ENCODE peak calls at places on chromosomes 13 and 19, in ten cellular contexts. F is anterior cingulate cortex; P is NCI-H2081; M is T-helper 1 cell; E is neural crest cell; I is posterior cingulate gyrus; W is ELF-1; J is globus pallidus; R is kidney epithelial cell; U is stimulated activated CD4-positive, alpha-beta T cell treated with anti-CD3 and anti-CD28 coated beads, Interleukin-12 subunit alpha, Interleukin-12 subunit beta, amount 100 ng/mL, for 4 hours. N is an unnamed sample.

GRCh38 chr19:51124216-51124615 is 490 bp upstream of the SIGLEC9 start:
- DNase-seq in E (no peak), W (no peak), J (no peak), M (no peak), I (no peak), U (no peak), P (no peak), R (no peak), F (no peak), N (no peak)

GRCh38 chr13:82305588-82305987 is 1576.7 kb downstream of the SLITRK1 start:
- DNase-seq in F (no peak), W (no peak), M (no peak), U (no peak), P (no peak), R (no peak), I (no peak), E (no peak), J (no peak), N (no peak)

GRCh38 chr13:110410000-110410399 is 102.9 kb downstream of the COL4A2 start:
- DNase-seq in J (no peak), F (no peak), W (no peak), I (no peak), P (no peak), E (no peak), U (no peak), R (no peak), M (no peak), N (no peak)

GRCh38 chr19:10505583-10506229 is 2.5 kb upstream of the KEAP1 start:
- DNase-seq in F (no peak), P (no peak), I (peak), J (no peak), U (peak), W (peak), E (peak), R (no peak), M (peak), N (peak)

GRCh38 chr19:12657966-12658365 is 8.6 kb downstream of the MAN2B1 start:
- DNase-seq in M (no peak), I (no peak), R (no peak), P (no peak), U (no peak), F (no peak), E (no peak), J (no peak), W (no peak), N (no peak)

GRCh38 chr13:65064967-65065366 is 2165.2 kb downstream of the PCDH9 start:
- DNase-seq in E (no peak), F (no peak), U (no peak), J (no peak), W (no peak), R (no peak), P (no peak), I (no peak), M (no peak), N (no peak)

GRCh38 chr13:95643814-95644598 is 500 bp downstream of the DZIP1 start:
- DNase-seq in U (no peak), R (no peak), I (peak), W (no peak), M (no peak), E (peak), P (peak), J (no peak), F (peak), N (no peak)

GRCh38 chr13:38166121-38166520 is 183.5 kb upstream of the UFM1 start:
- DNase-seq in U (no peak), P (no peak), R (peak), W (no peak), F (no peak), M (no peak), E (no peak), I (no peak), J (no peak), N (no peak)

GRCh38 chr13:102555914-102556553 is 40.8 kb upstream of the TPP2 start:
- DNase-seq in R (peak), J (peak), W (peak), E (peak), M (no peak), U (no peak), I (no peak), F (no peak), P (peak), N (no peak)

GRCh38 chr19:55189424-55189823 is 9.3 kb upstream of the SYT5 start:
- DNase-seq in W (peak), I (peak), M (no peak), U (no peak), P (no peak), R (peak), J (no peak), F (peak), E (no peak), N (no peak)

GRCh38 chr19:13987101-13987890 is 18.8 kb downstream of the RFX1 start:
- DNase-seq in W (peak), R (no peak), J (peak), P (no peak), F (peak), U (no peak), M (no peak), E (no peak), I (no peak), N (no peak)

GRCh38 chr19:29283366-29283765 is 70.4 kb upstream of the UQCRFS1 start:
- DNase-seq in I (no peak), P (no peak), E (no peak), W (no peak), F (no peak), J (no peak), R (no peak), M (no peak), U (no peak), N (no peak)

GRCh38 chr19:11767633-11768133 is 883 bp downstream of the ZNF441 start:
- DNase-seq in F (no peak), R (peak), P (no peak), E (no peak), M (no peak), W (peak), I (peak), J (peak), U (peak), N (no peak)

GRCh38 chr13:50129065-50129922 is 114.0 kb downstream of the KCNRG start:
- DNase-seq in U (no peak), P (no peak), F (no peak), E (no peak), M (no peak), I (no peak), W (peak), J (no peak), R (no peak), N (peak)

GRCh38 chr13:75762066-75762937 is 126.2 kb downstream of the LMO7 start:
- DNase-seq in P (no peak), J (no peak), U (no peak), I (no peak), E (no peak), F (no peak), M (no peak), W (no peak), R (peak), N (no peak)

GRCh38 chr19:42386974-42387707 is 3.0 kb downstream of the CNFN start:
- DNase-seq in F (no peak), P (peak), I (peak), M (peak), W (peak), E (peak), R (peak), J (peak), U (peak), N (peak)

GRCh38 chr13:69040898-69041297 is 1066.7 kb upstream of the ATXN8OS start:
- DNase-seq in F (no peak), M (no peak), J (no peak), W (no peak), E (no peak), U (no peak), P (no peak), I (no peak), R (no peak), N (no peak)

GRCh38 chr19:5365905-5366304 is 25.3 kb upstream of the PTPRS start:
- DNase-seq in R (no peak), P (no peak), U (no peak), W (no peak), I (no peak), E (no peak), F (no peak), J (no peak), M (no peak), N (no peak)

GRCh38 chr19:42323852-42324654 is 1.4 kb upstream of the MEGF8 start:
- DNase-seq in F (no peak), R (no peak), W (no peak), P (no peak), U (no peak), M (no peak), J (no peak), E (no peak), I (no peak), N (peak)

GRCh38 chr19:3443840-3444694 is 36.3 kb downstream of the SMIM24 start:
- DNase-seq in P (no peak), E (peak), J (no peak), R (no peak), I (peak), W (peak), M (no peak), F (peak), U (no peak), N (no peak)

GRCh38 chr19:45200614-45201013 is 22.0 kb downstream of the BLOC1S3 start:
- DNase-seq in R (no peak), F (peak), I (peak), E (peak), P (no peak), W (peak), J (peak), U (no peak), M (no peak), N (no peak)

GRCh38 chr13:45564108-45564507 is 51.4 kb downstream of the ERICH6B start:
- DNase-seq in W (no peak), U (no peak), P (no peak), J (no peak), F (no peak), I (no peak), R (peak), M (no peak), E (no peak), N (no peak)

GRCh38 chr13:111552891-111553637 is 232.6 kb downstream of the TEX29 start:
- DNase-seq in F (no peak), R (no peak), P (no peak), J (no peak), I (no peak), E (no peak), M (no peak), W (no peak), U (no peak), N (no peak)

GRCh38 chr13:105956891-105957290 is 578.6 kb downstream of the EFNB2 start:
- DNase-seq in J (peak), P (no peak), E (no peak), R (no peak), W (no peak), I (peak), M (no peak), U (no peak), F (no peak), N (no peak)

GRCh38 chr13:97710797-97711196 is 242.7 kb upstream of the IPO5 start:
- DNase-seq in U (no peak), E (no peak), M (no peak), I (no peak), W (no peak), P (no peak), J (no peak), F (no peak), R (no peak), N (no peak)

GRCh38 chr19:35959040-35959967 is 23.1 kb downstream of the LRFN3 start:
- DNase-seq in F (peak), P (no peak), J (peak), I (peak), U (peak), R (no peak), E (no peak), M (peak), W (no peak), N (peak)

GRCh38 chr13:24925318-24926231 is 161.6 kb downstream of the RNF17 start:
- DNase-seq in P (no peak), W (peak), E (no peak), I (no peak), U (no peak), R (no peak), F (no peak), J (no peak), M (no peak), N (no peak)

GRCh38 chr19:34926685-34927375 is at the start of gene ZNF30:
- DNase-seq in I (peak), M (peak), R (peak), W (peak), P (peak), E (peak), U (peak), F (peak), J (peak), N (peak)

GRCh38 chr19:51354103-51354741 is 12.0 kb downstream of the ETFB start:
- DNase-seq in W (peak), U (no peak), R (no peak), P (no peak), F (no peak), M (no peak), I (no peak), J (peak), E (no peak), N (no peak)

GRCh38 chr13:75518439-75519088 is 19.1 kb downstream of the COMMD6 start:
- DNase-seq in U (no peak), W (no peak), E (no peak), M (no peak), R (no peak), J (no peak), I (no peak), P (no peak), F (no peak), N (no peak)

GRCh38 chr19:14089662-14090508 is 666 bp downstream of the SAMD1 start:
- DNase-seq in I (peak), F (peak), P (no peak), J (peak), W (peak), E (peak), R (no peak), M (peak), U (peak), N (peak)

GRCh38 chr19:2887391-2887914 is 13.3 kb upstream of the ZNF57 start:
- DNase-seq in U (no peak), P (peak), F (no peak), W (peak), E (no peak), J (peak), R (no peak), M (no peak), I (no peak), N (no peak)

GRCh38 chr19:41433171-41433570 is 6.0 kb upstream of the B3GNT8 start:
- DNase-seq in M (no peak), W (no peak), U (no peak), F (no peak), J (no peak), P (no peak), I (peak), R (no peak), E (no peak), N (no peak)

GRCh38 chr19:45164577-45165335 is 4.0 kb upstream of the NKPD1 start:
- DNase-seq in M (peak), F (no peak), I (no peak), E (no peak), R (peak), W (peak), P (no peak), U (peak), J (no peak), N (peak)

GRCh38 chr13:97491452-97491851 is 57.5 kb downstream of the RAP2A start:
- DNase-seq in F (no peak), W (no peak), R (no peak), M (no peak), U (no peak), E (no peak), J (no peak), P (no peak), I (no peak), N (no peak)

GRCh38 chr13:43935878-43936277 is 56.2 kb downstream of the LACC1 start:
- DNase-seq in W (no peak), E (no peak), J (no peak), P (no peak), M (no peak), F (no peak), I (no peak), R (no peak), U (no peak), N (no peak)